ENCODE peak calls at places on chromosomes 5 and 9, in eight cellular contexts. One of them, this sample, is unnamed.

GRCh38 chr5:98769256-98770157 is 4.0 kb upstream of the RGMB start:
- DNase-seq in heart left ventricle: peak
- DNase-seq in lower lobe of right lung: peak
- DNase-seq in IMR-90: peak
- DNase-seq in tibial artery: peak
- DNase-seq in K562: no peak
- DNase-seq in colonic mucosa: peak
- DNase-seq in OCI-LY7: no peak
- DNase-seq in this sample: peak

GRCh38 chr9:99162759-99163364 is 57.9 kb downstream of the TGFBR1 start:
- DNase-seq in K562: no peak
- DNase-seq in heart left ventricle: no peak
- DNase-seq in colonic mucosa: no peak
- DNase-seq in tibial artery: no peak
- DNase-seq in lower lobe of right lung: no peak
- DNase-seq in OCI-LY7: peak
- DNase-seq in IMR-90: peak
- DNase-seq in this sample: no peak

GRCh38 chr5:102296229-102296817 is at the start of gene SLCO4C1:
- DNase-seq in lower lobe of right lung: peak
- DNase-seq in IMR-90: no peak
- DNase-seq in colonic mucosa: peak
- DNase-seq in tibial artery: peak
- DNase-seq in OCI-LY7: no peak
- DNase-seq in heart left ventricle: peak
- DNase-seq in K562: peak
- DNase-seq in this sample: no peak

GRCh38 chr5:123754167-123754840 is 242.3 kb downstream of the CSNK1G3 start:
- DNase-seq in OCI-LY7: no peak
- DNase-seq in colonic mucosa: no peak
- DNase-seq in heart left ventricle: no peak
- DNase-seq in IMR-90: peak
- DNase-seq in tibial artery: no peak
- DNase-seq in lower lobe of right lung: no peak
- DNase-seq in K562: no peak
- DNase-seq in this sample: no peak

GRCh38 chr5:2803751-2804150 is 52.3 kb upstream of the IRX2 start:
- DNase-seq in tibial artery: no peak
- DNase-seq in heart left ventricle: no peak
- DNase-seq in colonic mucosa: no peak
- DNase-seq in OCI-LY7: no peak
- DNase-seq in K562: no peak
- DNase-seq in lower lobe of right lung: no peak
- DNase-seq in IMR-90: no peak
- DNase-seq in this sample: no peak

GRCh38 chr9:93286252-93287188 is 102.6 kb downstream of the WNK2 start:
- DNase-seq in IMR-90: no peak
- DNase-seq in colonic mucosa: no peak
- DNase-seq in heart left ventricle: no peak
- DNase-seq in tibial artery: no peak
- DNase-seq in lower lobe of right lung: no peak
- DNase-seq in K562: no peak
- DNase-seq in OCI-LY7: peak
- DNase-seq in this sample: no peak

GRCh38 chr5:178113141-178113787 is at the start of gene N4BP3:
- DNase-seq in lower lobe of right lung: peak
- DNase-seq in IMR-90: peak
- DNase-seq in K562: peak
- DNase-seq in OCI-LY7: peak
- DNase-seq in heart left ventricle: peak
- DNase-seq in tibial artery: no peak
- DNase-seq in colonic mucosa: peak
- DNase-seq in this sample: no peak

GRCh38 chr9:129436751-129437625 is 183.9 kb downstream of the C9orf50 start:
- DNase-seq in K562: peak
- DNase-seq in tibial artery: peak
- DNase-seq in lower lobe of right lung: peak
- DNase-seq in OCI-LY7: no peak
- DNase-seq in colonic mucosa: peak
- DNase-seq in heart left ventricle: peak
- DNase-seq in IMR-90: peak
- DNase-seq in this sample: no peak

GRCh38 chr5:54742417-54742889 is 224.9 kb downstream of the SNX18 start:
- DNase-seq in tibial artery: no peak
- DNase-seq in heart left ventricle: no peak
- DNase-seq in lower lobe of right lung: no peak
- DNase-seq in K562: peak
- DNase-seq in IMR-90: peak
- DNase-seq in OCI-LY7: no peak
- DNase-seq in colonic mucosa: peak
- DNase-seq in this sample: no peak

GRCh38 chr5:137206030-137206715 is 293.0 kb downstream of the SPOCK1 start:
- DNase-seq in IMR-90: peak
- DNase-seq in K562: no peak
- DNase-seq in colonic mucosa: no peak
- DNase-seq in OCI-LY7: no peak
- DNase-seq in lower lobe of right lung: peak
- DNase-seq in heart left ventricle: no peak
- DNase-seq in tibial artery: no peak
- DNase-seq in this sample: no peak
- TF ChIP-seq CTCF in IMR-90: peak
- TF ChIP-seq CTCF in K562: no peak
- TF ChIP-seq CTCF in colonic mucosa: no peak
- TF ChIP-seq CTCF in OCI-LY7: no peak
- TF ChIP-seq CTCF in lower lobe of right lung: no peak
- TF ChIP-seq CTCF in heart left ventricle: no peak
- TF ChIP-seq CTCF in tibial artery: no peak
- TF ChIP-seq CTCF in this sample: no peak

GRCh38 chr9:676780-677458 is 164.6 kb upstream of the DMRT1 start:
- DNase-seq in colonic mucosa: no peak
- DNase-seq in heart left ventricle: no peak
- DNase-seq in OCI-LY7: no peak
- DNase-seq in tibial artery: no peak
- DNase-seq in K562: no peak
- DNase-seq in IMR-90: no peak
- DNase-seq in lower lobe of right lung: no peak
- DNase-seq in this sample: no peak
- H3K4me3 ChIP-seq in colonic mucosa: no peak
- H3K4me3 ChIP-seq in heart left ventricle: peak
- H3K4me3 ChIP-seq in OCI-LY7: no peak
- H3K4me3 ChIP-seq in tibial artery: peak
- H3K4me3 ChIP-seq in K562: no peak
- H3K4me3 ChIP-seq in IMR-90: peak
- H3K4me3 ChIP-seq in lower lobe of right lung: peak
- H3K4me3 ChIP-seq in this sample: no peak

GRCh38 chr9:136546697-136547481 is 1.0 kb upstream of the NOTCH1 start:
- DNase-seq in tibial artery: peak
- DNase-seq in IMR-90: peak
- DNase-seq in K562: no peak
- DNase-seq in OCI-LY7: peak
- DNase-seq in heart left ventricle: peak
- DNase-seq in lower lobe of right lung: peak
- DNase-seq in colonic mucosa: peak
- DNase-seq in this sample: no peak
- TF ChIP-seq CTCF in tibial artery: no peak
- TF ChIP-seq CTCF in IMR-90: no peak
- TF ChIP-seq CTCF in K562: no peak
- TF ChIP-seq CTCF in OCI-LY7: peak
- TF ChIP-seq CTCF in heart left ventricle: no peak
- TF ChIP-seq CTCF in lower lobe of right lung: no peak
- TF ChIP-seq CTCF in colonic mucosa: no peak
- TF ChIP-seq CTCF in this sample: no peak

DNA sequence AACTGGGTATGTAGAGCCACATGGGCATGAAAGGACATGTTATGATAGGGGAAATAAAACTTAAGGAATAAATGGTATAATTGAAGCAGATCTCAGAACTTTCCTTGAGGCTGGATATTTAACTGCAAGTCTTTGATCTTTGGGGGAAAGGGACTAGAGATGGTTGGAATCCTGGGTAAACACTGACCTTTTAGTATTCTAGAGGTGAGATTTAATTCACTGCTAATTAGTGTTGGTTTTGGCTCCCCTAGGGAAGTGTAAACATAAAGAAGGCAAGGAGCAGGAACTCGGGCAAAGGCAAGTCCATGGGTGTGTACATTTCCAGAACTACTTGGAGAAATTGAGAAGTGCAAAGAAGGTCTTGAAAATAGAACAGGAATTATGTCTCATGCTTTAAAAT is 16.6 kb downstream of the NIM1K start:
- DNase-seq in heart left ventricle: no peak
- DNase-seq in K562: no peak
- DNase-seq in tibial artery: no peak
- DNase-seq in IMR-90: no peak
- DNase-seq in OCI-LY7: no peak
- DNase-seq in lower lobe of right lung: no peak
- DNase-seq in colonic mucosa: peak
- DNase-seq in this sample: no peak
- H3K4me3 ChIP-seq in heart left ventricle: no peak
- H3K4me3 ChIP-seq in K562: no peak
- H3K4me3 ChIP-seq in tibial artery: no peak
- H3K4me3 ChIP-seq in IMR-90: no peak
- H3K4me3 ChIP-seq in OCI-LY7: no peak
- H3K4me3 ChIP-seq in lower lobe of right lung: no peak
- H3K4me3 ChIP-seq in colonic mucosa: no peak
- H3K4me3 ChIP-seq in this sample: no peak

DNA sequence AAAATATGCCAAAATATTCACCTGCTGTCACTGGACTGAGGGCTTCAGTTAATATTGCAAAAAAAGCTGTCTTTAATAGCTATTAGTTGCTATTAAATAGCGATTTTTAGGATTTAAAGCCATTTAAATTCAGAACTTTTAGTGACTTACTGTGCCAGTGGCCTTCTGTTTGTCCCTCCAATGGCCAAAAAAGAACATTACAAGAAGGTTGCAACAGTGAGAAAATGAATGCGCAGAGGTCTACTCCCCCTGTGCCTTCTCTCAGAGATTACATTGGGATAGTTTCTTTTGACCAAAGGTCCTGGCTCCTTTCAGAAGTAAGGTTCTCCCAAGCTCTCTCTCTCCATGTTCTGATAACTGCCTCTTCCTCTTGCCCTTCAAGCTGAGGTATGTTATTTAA is 930.3 kb upstream of the ARRDC3 start:
- DNase-seq in lower lobe of right lung: no peak
- DNase-seq in tibial artery: no peak
- DNase-seq in heart left ventricle: no peak
- DNase-seq in OCI-LY7: no peak
- DNase-seq in IMR-90: no peak
- DNase-seq in colonic mucosa: no peak
- DNase-seq in K562: no peak
- DNase-seq in this sample: no peak
- TF ChIP-seq CTCF in lower lobe of right lung: no peak
- TF ChIP-seq CTCF in tibial artery: no peak
- TF ChIP-seq CTCF in heart left ventricle: no peak
- TF ChIP-seq CTCF in OCI-LY7: no peak
- TF ChIP-seq CTCF in IMR-90: no peak
- TF ChIP-seq CTCF in colonic mucosa: no peak
- TF ChIP-seq CTCF in K562: no peak
- TF ChIP-seq CTCF in this sample: no peak

This sample was measured in AG04449.